ENCODE peak calls at places on chromosomes 2 and 18, in four cellular contexts. S is HepG2, N is colonic mucosa, D is suprapubic skin. M is an unnamed sample.

GRCh38 chr18:48100168-48100495 is 169.7 kb upstream of the SMAD2 start:
- DNase-seq in S (no peak), N (no peak), D (no peak), M (no peak)

GRCh38 chr2:126244937-126245336 is 411.0 kb upstream of the GYPC start:
- DNase-seq in S (peak), N (peak), D (no peak), M (no peak)

GRCh38 chr2:241909769-241910168 is 40.2 kb downstream of the RTP5 start:
- DNase-seq in S (no peak), N (no peak), D (peak), M (peak)

GRCh38 chr18:6546229-6546628 is 131.5 kb upstream of the L3MBTL4 start:
- DNase-seq in S (no peak), N (no peak), D (no peak), M (no peak)

GRCh38 chr18:23703057-23703986 is 14.1 kb downstream of the LAMA3 start:
- DNase-seq in S (peak), N (peak), D (no peak), M (no peak)

GRCh38 chr18:48743046-48743445 is 204.2 kb downstream of the CTIF start:
- DNase-seq in S (no peak), N (peak), D (peak), M (peak)

GRCh38 chr2:26682155-26682554 is 10.4 kb upstream of the KCNK3 start:
- DNase-seq in S (no peak), N (no peak), D (no peak), M (peak)

GRCh38 chr2:179910735-179911113 is 49.3 kb upstream of the ZNF385B start:
- DNase-seq in S (no peak), N (no peak), D (no peak), M (no peak)

GRCh38 chr2:54866868-54867267 is 143.4 kb downstream of the EML6 start:
- DNase-seq in S (no peak), N (no peak), D (no peak), M (no peak)

GRCh38 chr2:204364860-204365530 is 180.3 kb upstream of the PARD3B start:
- DNase-seq in S (no peak), N (no peak), D (no peak), M (no peak)

GRCh38 chr2:241031436-241032165 is 33.2 kb downstream of the SNED1 start:
- DNase-seq in S (no peak), N (no peak), D (no peak), M (no peak)

GRCh38 chr2:239756392-239757153 is 268.6 kb downstream of the NDUFA10 start:
- DNase-seq in S (no peak), N (no peak), D (no peak), M (no peak)

GRCh38 chr2:114929225-114929624 is 486.8 kb downstream of the DPP10 start:
- DNase-seq in S (no peak), N (no peak), D (no peak), M (no peak)

GRCh38 chr2:39225564-39225963 is 18.2 kb downstream of the CDKL4 start:
- DNase-seq in S (no peak), N (no peak), D (no peak), M (no peak)

GRCh38 chr2:165846056-165846455 is 52.0 kb upstream of the GALNT3 start:
- DNase-seq in S (no peak), N (no peak), D (no peak), M (no peak)

GRCh38 chr2:112626604-112627059 is 19.1 kb upstream of the SLC20A1 start:
- DNase-seq in S (peak), N (peak), D (peak), M (peak)

GRCh38 chr2:218679119-218679518 is 7.2 kb downstream of the STK36 start:
- DNase-seq in S (no peak), N (no peak), D (no peak), M (no peak)

GRCh38 chr2:119958642-119959268 is 54.1 kb upstream of the EPB41L5 start:
- DNase-seq in S (no peak), N (no peak), D (no peak), M (no peak)

GRCh38 chr2:17643031-17643615 is 102.6 kb downstream of the VSNL1 start:
- DNase-seq in S (peak), N (no peak), D (no peak), M (no peak)

GRCh38 chr2:160075171-160075570 is 12.8 kb upstream of the PLA2R1 start:
- DNase-seq in S (no peak), N (peak), D (peak), M (no peak)

GRCh38 chr2:35538796-35539195 is 816.8 kb upstream of the CRIM1 start:
- DNase-seq in S (no peak), N (no peak), D (no peak), M (no peak)

GRCh38 chr2:68416081-68416675 is 50.9 kb downstream of the FBXO48 start:
- DNase-seq in S (no peak), N (no peak), D (no peak), M (no peak)

GRCh38 chr2:85448840-85449588 is 30.5 kb downstream of the SH2D6 start:
- DNase-seq in S (no peak), N (no peak), D (no peak), M (no peak)

GRCh38 chr18:45316127-45316526 is 299.1 kb upstream of the SLC14A2 start:
- DNase-seq in S (no peak), N (no peak), D (no peak), M (no peak)

GRCh38 chr2:42028571-42029148 is 19.2 kb upstream of the PKDCC start:
- DNase-seq in S (no peak), N (no peak), D (no peak), M (peak)

GRCh38 chr2:201404699-201405275 is 46.5 kb downstream of the TRAK2 start:
- DNase-seq in S (no peak), N (no peak), D (no peak), M (no peak)

GRCh38 chr2:218754201-218754600 is 27.7 kb upstream of the CYP27A1 start:
- DNase-seq in S (no peak), N (no peak), D (no peak), M (peak)

GRCh38 chr2:80014637-80015036 is 289.9 kb downstream of the LRRTM1 start:
- DNase-seq in S (no peak), N (no peak), D (no peak), M (no peak)

GRCh38 chr2:17171446-17172049 is 346.7 kb downstream of the RAD51AP2 start:
- DNase-seq in S (peak), N (no peak), D (no peak), M (no peak)

GRCh38 chr2:174587607-174588006 is 10.0 kb downstream of the WIPF1 start:
- DNase-seq in S (no peak), N (no peak), D (no peak), M (no peak)

GRCh38 chr2:161166538-161167409 is 6.5 kb downstream of the TANK start:
- DNase-seq in S (peak), N (no peak), D (no peak), M (no peak)

GRCh38 chr2:38106420-38107182 is 30.6 kb upstream of the CYP1B1 start:
- DNase-seq in S (no peak), N (no peak), D (no peak), M (no peak)
- H3K4me3 ChIP-seq in S (no peak), N (no peak), D (no peak), M (no peak)

GRCh38 chr2:168432100-168432499 is 24.0 kb upstream of the CERS6 start:
- DNase-seq in S (no peak), N (no peak), D (no peak), M (no peak)

GRCh38 chr2:168431301-168432024 is 24.6 kb upstream of the CERS6 start:
- DNase-seq in S (no peak), N (no peak), D (no peak), M (no peak)

GRCh38 chr2:168430431-168430830 is 25.6 kb upstream of the CERS6 start:
- DNase-seq in S (no peak), N (no peak), D (no peak), M (no peak)

GRCh38 chr2:168428431-168428830 is 27.6 kb upstream of the CERS6 start:
- DNase-seq in S (no peak), N (no peak), D (no peak), M (no peak)

DNA sequence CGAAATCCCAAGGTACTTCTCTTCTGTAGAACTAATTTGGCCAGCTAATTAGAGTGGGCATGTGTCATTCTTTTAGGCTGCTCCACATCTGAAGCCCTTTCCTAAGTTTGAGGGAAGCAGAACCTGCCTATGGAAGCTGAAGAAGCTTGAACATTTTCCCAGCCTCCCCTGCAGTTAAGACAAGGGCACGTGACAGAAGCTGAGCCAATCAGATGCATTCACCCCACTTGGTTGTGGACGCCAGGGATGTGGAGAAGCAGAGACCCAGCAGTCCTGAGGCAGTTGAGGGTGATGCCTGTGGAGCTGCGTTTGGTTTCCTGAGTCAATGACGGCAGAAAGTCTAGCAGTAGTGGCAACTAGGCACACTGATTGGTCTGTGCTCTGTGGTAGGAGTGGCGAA is 26.1 kb upstream of the CERS6 start:
- DNase-seq in S (no peak), N (no peak), D (no peak), M (no peak)
- H3K4me3 ChIP-seq in S (no peak), N (no peak), D (no peak), M (no peak)

GRCh38 chr2:96163768-96164429 is 18.7 kb upstream of the DUSP2 start:
- DNase-seq in S (no peak), N (no peak), D (no peak), M (no peak)
- H3K4me3 ChIP-seq in S (no peak), N (no peak), D (no peak), M (no peak)

DNA sequence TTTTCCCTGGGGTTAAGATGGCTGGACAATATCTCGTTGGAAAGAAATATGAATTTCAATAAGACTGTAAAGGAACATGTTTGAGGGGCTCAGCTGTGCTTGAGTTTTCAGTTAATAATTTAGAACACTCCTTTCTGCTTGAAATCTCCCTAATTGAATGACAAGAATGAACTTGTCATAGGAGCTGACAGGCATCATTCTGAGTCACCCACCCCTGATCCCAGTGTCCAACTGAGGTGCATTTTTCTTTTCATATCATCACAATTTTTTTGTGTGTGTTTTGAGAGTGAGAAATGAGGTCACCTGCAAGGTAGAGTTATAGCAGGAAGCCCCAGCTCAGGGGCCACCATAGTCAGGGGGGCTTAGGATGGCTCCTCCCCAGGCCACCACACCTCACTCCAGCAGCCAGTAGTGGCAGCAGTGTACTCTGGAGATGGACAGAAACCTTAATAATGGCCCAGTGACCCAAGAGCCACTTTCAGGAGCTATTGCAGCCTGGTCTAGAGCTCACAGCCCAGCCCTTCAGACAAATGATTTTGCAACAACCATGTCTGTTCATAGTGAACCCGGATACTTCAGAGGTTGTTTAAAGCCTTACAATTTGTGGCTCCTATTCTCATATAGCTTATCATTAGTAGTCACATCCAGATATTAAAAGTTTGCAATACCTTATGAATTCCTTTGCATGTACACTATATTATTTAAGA is 174.5 kb downstream of the MAIP1 start:
- DNase-seq in S (no peak), N (no peak), D (no peak), M (no peak)
- H3K4me3 ChIP-seq in S (no peak), N (no peak), D (no peak), M (no peak)

DNA sequence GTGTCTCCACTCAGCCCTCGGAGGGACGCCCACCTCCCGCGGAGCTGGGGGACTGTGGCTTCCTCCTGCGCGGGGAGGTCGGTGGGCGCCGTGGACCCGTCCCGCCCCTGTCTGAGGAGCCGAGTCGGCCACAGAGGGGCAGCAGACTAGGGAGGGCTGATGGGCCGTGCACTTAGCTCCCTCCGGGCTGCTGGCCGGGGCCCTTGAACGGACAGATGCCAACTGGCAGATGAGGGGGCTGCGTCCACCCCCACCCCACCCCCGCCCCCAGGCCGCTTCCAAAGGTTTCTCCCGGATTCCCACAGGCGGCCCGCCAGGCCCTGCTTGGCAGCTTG is 10.4 kb upstream of the UBE2F start:
- DNase-seq in S (no peak), N (no peak), D (no peak), M (no peak)
- H3K4me3 ChIP-seq in S (peak), N (no peak), D (peak), M (peak)

GRCh38 chr2:1730047-1730937 is 14.0 kb downstream of the PXDN start:
- DNase-seq in S (no peak), N (peak), D (peak), M (no peak)
- H3K4me3 ChIP-seq in S (no peak), N (no peak), D (no peak), M (no peak)

GRCh38 chr2:187408926-187409325 is 39.1 kb downstream of the CALCRL start:
- DNase-seq in S (no peak), N (no peak), D (no peak), M (no peak)

GRCh38 chr2:187409682-187410081 is 38.4 kb downstream of the CALCRL start:
- DNase-seq in S (no peak), N (no peak), D (no peak), M (no peak)

GRCh38 chr2:187403568-187404260 is 44.3 kb downstream of the CALCRL start:
- DNase-seq in S (no peak), N (no peak), D (no peak), M (no peak)

GRCh38 chr2:187407407-187408084 is 40.5 kb downstream of the CALCRL start:
- DNase-seq in S (no peak), N (no peak), D (no peak), M (no peak)

GRCh38 chr2:187404431-187405110 is 43.5 kb downstream of the CALCRL start:
- DNase-seq in S (no peak), N (no peak), D (no peak), M (no peak)
- H3K4me3 ChIP-seq in S (no peak), N (no peak), D (no peak), M (no peak)

DNA sequence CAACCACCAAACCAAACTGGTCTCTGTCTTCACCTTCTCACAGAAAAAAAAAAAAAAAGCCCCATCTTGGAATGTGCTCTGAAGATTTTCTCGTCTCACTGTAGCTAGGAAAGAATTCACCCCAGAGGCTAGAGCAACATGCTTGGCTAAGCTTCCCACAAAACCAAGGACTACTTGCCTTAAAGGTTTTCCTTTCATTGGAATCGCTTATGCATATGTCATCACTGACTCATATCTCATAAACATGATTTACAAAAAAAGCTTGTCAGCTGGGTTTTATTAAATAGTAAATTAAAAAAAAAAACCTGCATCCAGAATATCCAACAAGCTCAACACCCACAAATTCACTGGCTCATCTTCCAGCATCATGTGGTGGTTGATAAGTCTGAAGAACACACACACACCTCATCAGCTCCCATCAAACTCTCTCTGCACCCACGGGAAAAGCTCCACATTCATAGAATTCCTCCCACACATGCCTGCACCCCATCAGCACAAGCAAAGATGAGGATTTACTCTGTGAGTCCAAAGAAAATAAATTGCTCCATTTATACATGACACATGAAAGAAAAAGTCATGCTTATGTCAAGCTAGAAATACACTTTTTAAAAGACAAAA is 182.0 kb upstream of the TRIB2 start:
- DNase-seq in S (no peak), N (no peak), D (no peak), M (no peak)
- H3K4me3 ChIP-seq in S (no peak), N (no peak), D (no peak), M (no peak)

GRCh38 chr2:213920014-213920413 is 490.8 kb upstream of the VWC2L start:
- DNase-seq in S (no peak), N (no peak), D (no peak), M (no peak)
- H3K4me3 ChIP-seq in S (no peak), N (no peak), D (no peak), M (no peak)

M was measured in upper lobe of right lung.